ENCODE peak calls at places on chromosomes 5 and 9, in eight cellular contexts. One of them, this sample, is unnamed.
A peak's percentile ranks its signal among the peaks of the same experiment; 100 is the strongest.

GRCh38 chr9:132539071-132539470 is 43.3 kb upstream of the BARHL1 start:
- DNase-seq in lower leg skin: no peak
- DNase-seq in fibroblast of lung: no peak
- DNase-seq in osteocyte: no peak
- DNase-seq in RWPE1: no peak
- DNase-seq in cardiac muscle cell: no peak
- DNase-seq in dorsolateral prefrontal cortex: no peak
- DNase-seq in WTC11: no peak
- DNase-seq in this sample: no peak

GRCh38 chr9:35708146-35708545 is 18.4 kb upstream of the TPM2 start:
- DNase-seq in lower leg skin: no peak
- DNase-seq in fibroblast of lung: no peak
- DNase-seq in osteocyte: no peak
- DNase-seq in RWPE1: no peak
- DNase-seq in cardiac muscle cell: no peak
- DNase-seq in dorsolateral prefrontal cortex: no peak
- DNase-seq in WTC11: no peak
- DNase-seq in this sample: no peak

GRCh38 chr5:149837680-149838269 is 106.8 kb downstream of the PDE6A start:
- DNase-seq in lower leg skin: no peak
- DNase-seq in fibroblast of lung: peak; percentile 64
- DNase-seq in osteocyte: peak; percentile 89
- DNase-seq in RWPE1: peak; percentile 87
- DNase-seq in cardiac muscle cell: peak; percentile 77
- DNase-seq in dorsolateral prefrontal cortex: peak; percentile 74
- DNase-seq in WTC11: peak; percentile 83
- DNase-seq in this sample: peak; percentile 85

GRCh38 chr9:69898714-69899209 is 78.1 kb downstream of the CFAP95 start:
- DNase-seq in lower leg skin: no peak
- DNase-seq in fibroblast of lung: peak; percentile 98
- DNase-seq in osteocyte: no peak
- DNase-seq in RWPE1: peak; percentile 76
- DNase-seq in cardiac muscle cell: peak; percentile 64
- DNase-seq in dorsolateral prefrontal cortex: no peak
- DNase-seq in WTC11: no peak
- DNase-seq in this sample: peak; percentile 77

GRCh38 chr9:86046930-86047341 is 52.4 kb downstream of the GOLM1 start:
- DNase-seq in lower leg skin: peak; percentile 72
- DNase-seq in fibroblast of lung: no peak
- DNase-seq in osteocyte: peak; percentile 54
- DNase-seq in RWPE1: no peak
- DNase-seq in cardiac muscle cell: no peak
- DNase-seq in dorsolateral prefrontal cortex: no peak
- DNase-seq in WTC11: no peak
- DNase-seq in this sample: no peak

GRCh38 chr5:38831909-38832308 is 13.9 kb upstream of the OSMR start:
- DNase-seq in lower leg skin: no peak
- DNase-seq in fibroblast of lung: peak; percentile 59
- DNase-seq in osteocyte: no peak
- DNase-seq in RWPE1: no peak
- DNase-seq in cardiac muscle cell: peak; percentile 75
- DNase-seq in dorsolateral prefrontal cortex: no peak
- DNase-seq in WTC11: peak; percentile 30
- DNase-seq in this sample: peak; percentile 61

GRCh38 chr5:144864113-144864512 is 693.4 kb downstream of the KCTD16 start:
- DNase-seq in lower leg skin: no peak
- DNase-seq in fibroblast of lung: no peak
- DNase-seq in osteocyte: no peak
- DNase-seq in RWPE1: no peak
- DNase-seq in cardiac muscle cell: no peak
- DNase-seq in dorsolateral prefrontal cortex: no peak
- DNase-seq in WTC11: no peak
- DNase-seq in this sample: peak; percentile 18

GRCh38 chr5:168047669-168048111 is 243.8 kb upstream of the WWC1 start:
- DNase-seq in lower leg skin: no peak
- DNase-seq in fibroblast of lung: peak; percentile 54
- DNase-seq in osteocyte: no peak
- DNase-seq in RWPE1: no peak
- DNase-seq in cardiac muscle cell: peak; percentile 39
- DNase-seq in dorsolateral prefrontal cortex: peak; percentile 42
- DNase-seq in WTC11: peak; percentile 11
- DNase-seq in this sample: no peak

GRCh38 chr5:6592611-6593010 is 40.2 kb downstream of the NSUN2 start:
- DNase-seq in lower leg skin: no peak
- DNase-seq in fibroblast of lung: no peak
- DNase-seq in osteocyte: no peak
- DNase-seq in RWPE1: peak; percentile 22
- DNase-seq in cardiac muscle cell: no peak
- DNase-seq in dorsolateral prefrontal cortex: no peak
- DNase-seq in WTC11: no peak
- DNase-seq in this sample: peak; percentile 42

GRCh38 chr5:154868702-154869101 is 10.3 kb downstream of the CNOT8 start:
- DNase-seq in lower leg skin: peak; percentile 76
- DNase-seq in fibroblast of lung: no peak
- DNase-seq in osteocyte: no peak
- DNase-seq in RWPE1: no peak
- DNase-seq in cardiac muscle cell: peak; percentile 20
- DNase-seq in dorsolateral prefrontal cortex: peak; percentile 35
- DNase-seq in WTC11: peak; percentile 42
- DNase-seq in this sample: peak; percentile 38

GRCh38 chr5:1594336-1595106 is 70.8 kb upstream of the LPCAT1 start:
- DNase-seq in lower leg skin: peak; percentile 90
- DNase-seq in fibroblast of lung: no peak
- DNase-seq in osteocyte: no peak
- DNase-seq in RWPE1: peak; percentile 52
- DNase-seq in cardiac muscle cell: peak; percentile 67
- DNase-seq in dorsolateral prefrontal cortex: peak; percentile 75
- DNase-seq in WTC11: peak; percentile 92
- DNase-seq in this sample: no peak
- TF ChIP-seq CTCF in lower leg skin: no peak
- TF ChIP-seq CTCF in fibroblast of lung: no peak
- TF ChIP-seq CTCF in osteocyte: peak; percentile 39
- TF ChIP-seq CTCF in RWPE1: peak; percentile 71
- TF ChIP-seq CTCF in cardiac muscle cell: peak; percentile 32
- TF ChIP-seq CTCF in dorsolateral prefrontal cortex: no peak
- TF ChIP-seq CTCF in WTC11: no peak
- TF ChIP-seq CTCF in this sample: no peak

DNA sequence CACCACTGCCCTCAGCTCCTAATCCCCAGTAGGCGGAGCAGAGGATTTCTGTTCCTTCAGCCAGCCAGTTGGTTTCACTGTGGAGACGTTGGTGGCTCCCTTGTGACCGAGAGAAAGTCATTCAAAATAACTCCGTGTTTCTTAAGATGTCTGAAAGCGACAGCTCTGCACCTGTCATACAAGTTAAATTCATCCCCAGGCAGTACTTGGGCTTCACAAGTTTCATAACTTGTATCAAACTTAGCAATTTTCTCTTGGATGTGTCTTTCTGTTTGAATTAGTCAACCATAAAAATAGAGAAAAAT is 410 bp upstream of the CDKN2B start:
- DNase-seq in lower leg skin: no peak
- DNase-seq in fibroblast of lung: no peak
- DNase-seq in osteocyte: no peak
- DNase-seq in RWPE1: no peak
- DNase-seq in cardiac muscle cell: no peak
- DNase-seq in dorsolateral prefrontal cortex: no peak
- DNase-seq in WTC11: no peak
- DNase-seq in this sample: no peak
- TF ChIP-seq CTCF in lower leg skin: no peak
- TF ChIP-seq CTCF in fibroblast of lung: peak; percentile 48
- TF ChIP-seq CTCF in osteocyte: no peak
- TF ChIP-seq CTCF in RWPE1: no peak
- TF ChIP-seq CTCF in cardiac muscle cell: peak; percentile 8
- TF ChIP-seq CTCF in dorsolateral prefrontal cortex: no peak
- TF ChIP-seq CTCF in WTC11: no peak
- TF ChIP-seq CTCF in this sample: no peak

DNA sequence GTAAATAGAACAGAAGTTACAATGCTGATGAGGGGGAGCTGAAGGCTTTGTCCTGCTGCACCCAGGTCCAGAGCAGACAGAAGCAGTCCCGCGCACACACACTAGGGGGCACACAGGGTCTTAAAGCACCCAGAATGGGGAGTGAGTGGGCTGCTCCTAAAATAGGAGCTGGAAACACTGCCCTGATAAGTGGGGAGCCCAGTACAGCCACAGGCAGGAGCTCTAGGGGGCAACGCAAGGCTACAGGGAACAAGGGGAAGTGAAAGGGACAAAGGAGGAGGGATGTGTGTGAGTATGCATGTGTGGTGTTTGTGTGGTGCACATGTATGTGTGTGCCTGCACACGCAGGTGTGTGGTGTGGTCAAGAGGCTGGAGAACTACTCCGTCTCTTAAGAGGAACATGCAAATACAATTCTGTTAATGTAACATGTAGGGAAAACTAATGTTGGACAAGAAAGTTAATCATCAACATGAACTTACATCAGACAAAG is 191.5 kb downstream of the ROR2 start:
- DNase-seq in lower leg skin: no peak
- DNase-seq in fibroblast of lung: peak; percentile 36
- DNase-seq in osteocyte: peak; percentile 89
- DNase-seq in RWPE1: peak; percentile 48
- DNase-seq in cardiac muscle cell: peak; percentile 74
- DNase-seq in dorsolateral prefrontal cortex: no peak
- DNase-seq in WTC11: peak; percentile 84
- DNase-seq in this sample: peak; percentile 59
- TF ChIP-seq CTCF in lower leg skin: no peak
- TF ChIP-seq CTCF in fibroblast of lung: peak; percentile 85
- TF ChIP-seq CTCF in osteocyte: peak; percentile 80
- TF ChIP-seq CTCF in RWPE1: peak; percentile 61
- TF ChIP-seq CTCF in cardiac muscle cell: peak; percentile 87
- TF ChIP-seq CTCF in dorsolateral prefrontal cortex: no peak
- TF ChIP-seq CTCF in WTC11: peak; percentile 76
- TF ChIP-seq CTCF in this sample: peak; percentile 72

GRCh38 chr5:115575167-115576070 is 26.9 kb downstream of the TICAM2 start:
- DNase-seq in lower leg skin: no peak
- DNase-seq in fibroblast of lung: peak; percentile 92
- DNase-seq in osteocyte: no peak
- DNase-seq in RWPE1: peak; percentile 61
- DNase-seq in cardiac muscle cell: peak; percentile 56
- DNase-seq in dorsolateral prefrontal cortex: no peak
- DNase-seq in WTC11: no peak
- DNase-seq in this sample: no peak

GRCh38 chr5:115568668-115569067 is 24.1 kb upstream of the FEM1C start:
- DNase-seq in lower leg skin: no peak
- DNase-seq in fibroblast of lung: no peak
- DNase-seq in osteocyte: no peak
- DNase-seq in RWPE1: no peak
- DNase-seq in cardiac muscle cell: no peak
- DNase-seq in dorsolateral prefrontal cortex: no peak
- DNase-seq in WTC11: no peak
- DNase-seq in this sample: no peak

GRCh38 chr5:115577329-115577728 is 24.9 kb downstream of the TICAM2 start:
- DNase-seq in lower leg skin: no peak
- DNase-seq in fibroblast of lung: no peak
- DNase-seq in osteocyte: no peak
- DNase-seq in RWPE1: no peak
- DNase-seq in cardiac muscle cell: peak; percentile 38
- DNase-seq in dorsolateral prefrontal cortex: no peak
- DNase-seq in WTC11: no peak
- DNase-seq in this sample: no peak

GRCh38 chr5:115573133-115573532 is 28.6 kb upstream of the FEM1C start:
- DNase-seq in lower leg skin: no peak
- DNase-seq in fibroblast of lung: peak; percentile 78
- DNase-seq in osteocyte: no peak
- DNase-seq in RWPE1: no peak
- DNase-seq in cardiac muscle cell: peak; percentile 58
- DNase-seq in dorsolateral prefrontal cortex: no peak
- DNase-seq in WTC11: no peak
- DNase-seq in this sample: peak; percentile 44

GRCh38 chr5:115571441-115571878 is 26.9 kb upstream of the FEM1C start:
- DNase-seq in lower leg skin: no peak
- DNase-seq in fibroblast of lung: no peak
- DNase-seq in osteocyte: no peak
- DNase-seq in RWPE1: no peak
- DNase-seq in cardiac muscle cell: peak; percentile 54
- DNase-seq in dorsolateral prefrontal cortex: peak; percentile 76
- DNase-seq in WTC11: no peak
- DNase-seq in this sample: no peak
- TF ChIP-seq CTCF in lower leg skin: no peak
- TF ChIP-seq CTCF in fibroblast of lung: no peak
- TF ChIP-seq CTCF in osteocyte: no peak
- TF ChIP-seq CTCF in RWPE1: no peak
- TF ChIP-seq CTCF in cardiac muscle cell: no peak
- TF ChIP-seq CTCF in dorsolateral prefrontal cortex: peak; percentile 13
- TF ChIP-seq CTCF in WTC11: no peak
- TF ChIP-seq CTCF in this sample: no peak

GRCh38 chr5:13276143-13276542 is 668.3 kb downstream of the DNAH5 start:
- DNase-seq in lower leg skin: no peak
- DNase-seq in fibroblast of lung: peak; percentile 66
- DNase-seq in osteocyte: no peak
- DNase-seq in RWPE1: no peak
- DNase-seq in cardiac muscle cell: no peak
- DNase-seq in dorsolateral prefrontal cortex: no peak
- DNase-seq in WTC11: no peak
- DNase-seq in this sample: no peak

GRCh38 chr5:13278148-13278547 is 666.3 kb downstream of the DNAH5 start:
- DNase-seq in lower leg skin: no peak
- DNase-seq in fibroblast of lung: no peak
- DNase-seq in osteocyte: no peak
- DNase-seq in RWPE1: no peak
- DNase-seq in cardiac muscle cell: no peak
- DNase-seq in dorsolateral prefrontal cortex: no peak
- DNase-seq in WTC11: no peak
- DNase-seq in this sample: no peak
- TF ChIP-seq CTCF in lower leg skin: no peak
- TF ChIP-seq CTCF in fibroblast of lung: no peak
- TF ChIP-seq CTCF in osteocyte: no peak
- TF ChIP-seq CTCF in RWPE1: no peak
- TF ChIP-seq CTCF in cardiac muscle cell: no peak
- TF ChIP-seq CTCF in dorsolateral prefrontal cortex: no peak
- TF ChIP-seq CTCF in WTC11: no peak
- TF ChIP-seq CTCF in this sample: peak; percentile 24